ENCODE peak calls at places on chromosomes 12 and 14, in seven cellular contexts. P is heart left ventricle, Y is spleen, X is transverse colon, I is thyroid gland, H is Peyer's patch, M is gastrocnemius medialis. A is an unnamed sample. For H3K27me3, the result is how much of the 10 kb centered on the place peaks cover.

GRCh38 chr14:69699743-69700309 is 67.1 kb upstream of the SRSF5 start:
- DNase-seq in P (no peak), Y (no peak), X (no peak), I (peak), H (no peak), M (no peak), A (no peak)

GRCh38 chr12:55072093-55072492 is 52.3 kb downstream of the NEUROD4 start:
- DNase-seq in P (peak), Y (peak), X (peak), I (peak), H (peak), M (no peak), A (no peak)

GRCh38 chr12:19129486-19130223 is at the start of gene PLEKHA5:
- DNase-seq in P (peak), Y (peak), X (peak), I (peak), H (peak), M (peak), A (peak)

GRCh38 chr14:64536488-64537245 is 3.9 kb upstream of the HSPA2 start:
- DNase-seq in P (no peak), Y (no peak), X (no peak), I (no peak), H (no peak), M (no peak), A (no peak)

GRCh38 chr12:3473844-3474243 is 17.2 kb upstream of the PRMT8 start:
- DNase-seq in P (no peak), Y (no peak), X (no peak), I (no peak), H (no peak), M (no peak), A (no peak)

GRCh38 chr14:53596845-53597525 is 359.6 kb downstream of the BMP4 start:
- DNase-seq in P (no peak), Y (no peak), X (no peak), I (no peak), H (no peak), M (no peak), A (no peak)

GRCh38 chr14:76464856-76465255 is 88.9 kb downstream of the ESRRB start:
- DNase-seq in P (no peak), Y (no peak), X (no peak), I (peak), H (no peak), M (no peak), A (no peak)

GRCh38 chr12:112091563-112091962 is 17.0 kb downstream of the NAA25 start:
- DNase-seq in P (no peak), Y (no peak), X (no peak), I (no peak), H (no peak), M (no peak), A (no peak)

GRCh38 chr12:55720894-55721444 is 776 bp downstream of the RDH5 start:
- DNase-seq in P (peak), Y (peak), X (peak), I (peak), H (peak), M (peak), A (no peak)

GRCh38 chr14:102485693-102486512 is 23.7 kb downstream of the ANKRD9 start:
- DNase-seq in P (no peak), Y (peak), X (no peak), I (no peak), H (no peak), M (peak), A (no peak)

GRCh38 chr12:124518051-124518932 is 49.1 kb downstream of the NCOR2 start:
- DNase-seq in P (peak), Y (no peak), X (peak), I (peak), H (peak), M (peak), A (peak)

GRCh38 chr12:7581046-7581445 is 77.5 kb upstream of the CD163 start:
- DNase-seq in P (no peak), Y (no peak), X (no peak), I (no peak), H (no peak), M (no peak), A (no peak)

GRCh38 chr12:109493090-109493489 is 15.7 kb downstream of the UBE3B start:
- DNase-seq in P (no peak), Y (no peak), X (no peak), I (no peak), H (no peak), M (no peak), A (no peak)

GRCh38 chr12:50924439-50925341 is 27.7 kb upstream of the HIGD1C start:
- DNase-seq in P (peak), Y (peak), X (peak), I (peak), H (peak), M (peak), A (peak)

GRCh38 chr12:8054821-8055220 is 11.3 kb downstream of the C3AR1 start:
- DNase-seq in P (no peak), Y (no peak), X (no peak), I (no peak), H (no peak), M (no peak), A (no peak)

GRCh38 chr12:74665690-74666089 is 128.1 kb downstream of the ATXN7L3B start:
- DNase-seq in P (no peak), Y (no peak), X (no peak), I (no peak), H (no peak), M (no peak), A (no peak)

GRCh38 chr14:104116544-104117340 is 21.6 kb upstream of the KIF26A start:
- DNase-seq in P (peak), Y (peak), X (peak), I (peak), H (peak), M (no peak), A (peak)

GRCh38 chr14:101776315-101776714 is 14.8 kb downstream of the PPP2R5C start:
- DNase-seq in P (no peak), Y (no peak), X (no peak), I (no peak), H (no peak), M (no peak), A (no peak)

GRCh38 chr12:20455001-20455706 is 86.8 kb downstream of the PDE3A start:
- DNase-seq in P (no peak), Y (no peak), X (no peak), I (no peak), H (no peak), M (no peak), A (no peak)

GRCh38 chr12:116644806-116645205 is 85.6 kb downstream of the MAP1LC3B2 start:
- DNase-seq in P (no peak), Y (no peak), X (no peak), I (no peak), H (no peak), M (no peak), A (no peak)

GRCh38 chr12:11901687-11902524 is 168.8 kb upstream of the BCL2L14 start:
- DNase-seq in P (no peak), Y (no peak), X (no peak), I (no peak), H (no peak), M (no peak), A (no peak)

GRCh38 chr12:104955703-104956102 is 2.4 kb downstream of the SLC41A2 start:
- DNase-seq in P (no peak), Y (no peak), X (no peak), I (no peak), H (no peak), M (no peak), A (no peak)

GRCh38 chr12:104956870-104957301 is 1.2 kb downstream of the SLC41A2 start:
- DNase-seq in P (no peak), Y (no peak), X (no peak), I (no peak), H (no peak), M (no peak), A (no peak)

GRCh38 chr12:104953323-104953722 is 4.8 kb downstream of the SLC41A2 start:
- DNase-seq in P (no peak), Y (no peak), X (peak), I (no peak), H (peak), M (no peak), A (no peak)

GRCh38 chr12:104951759-104952509 is 6.2 kb downstream of the SLC41A2 start:
- DNase-seq in P (no peak), Y (no peak), X (no peak), I (no peak), H (no peak), M (no peak), A (no peak)

DNA sequence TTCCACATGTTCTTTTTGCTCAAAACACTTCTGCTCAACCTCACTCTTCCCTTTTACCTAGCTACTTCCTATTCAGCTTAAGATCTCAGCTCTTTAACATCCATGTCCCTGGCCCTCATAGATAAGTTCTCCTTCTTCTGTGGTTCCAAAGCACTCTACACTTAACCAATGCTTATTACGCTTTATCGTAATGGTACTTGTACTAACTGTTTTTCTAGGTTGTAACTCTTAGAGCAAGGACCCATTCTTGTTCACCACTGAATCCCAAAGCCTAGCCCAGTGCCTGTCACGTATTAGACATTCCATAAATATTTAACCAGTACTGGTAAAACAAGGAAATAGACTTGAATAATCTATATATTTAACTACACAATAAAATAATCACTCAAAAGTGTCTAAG is 5.3 kb downstream of the SLC41A2 start:
- DNase-seq in P (no peak), Y (no peak), X (no peak), I (no peak), H (no peak), M (no peak), A (no peak)
- TF ChIP-seq POLR2A in P (no peak), Y (no peak), X (no peak), I (no peak), H (no peak), M (no peak), A (no peak)

GRCh38 chr14:74238974-74239847 is at the start of gene VSX2:
- DNase-seq in P (no peak), Y (no peak), X (no peak), I (no peak), H (no peak), M (no peak), A (no peak)
- H3K27me3 ChIP-seq in P (half or more), Y (half or more), X (half or more), I (half or more), H (under half), M (half or more), A (under half)

DNA sequence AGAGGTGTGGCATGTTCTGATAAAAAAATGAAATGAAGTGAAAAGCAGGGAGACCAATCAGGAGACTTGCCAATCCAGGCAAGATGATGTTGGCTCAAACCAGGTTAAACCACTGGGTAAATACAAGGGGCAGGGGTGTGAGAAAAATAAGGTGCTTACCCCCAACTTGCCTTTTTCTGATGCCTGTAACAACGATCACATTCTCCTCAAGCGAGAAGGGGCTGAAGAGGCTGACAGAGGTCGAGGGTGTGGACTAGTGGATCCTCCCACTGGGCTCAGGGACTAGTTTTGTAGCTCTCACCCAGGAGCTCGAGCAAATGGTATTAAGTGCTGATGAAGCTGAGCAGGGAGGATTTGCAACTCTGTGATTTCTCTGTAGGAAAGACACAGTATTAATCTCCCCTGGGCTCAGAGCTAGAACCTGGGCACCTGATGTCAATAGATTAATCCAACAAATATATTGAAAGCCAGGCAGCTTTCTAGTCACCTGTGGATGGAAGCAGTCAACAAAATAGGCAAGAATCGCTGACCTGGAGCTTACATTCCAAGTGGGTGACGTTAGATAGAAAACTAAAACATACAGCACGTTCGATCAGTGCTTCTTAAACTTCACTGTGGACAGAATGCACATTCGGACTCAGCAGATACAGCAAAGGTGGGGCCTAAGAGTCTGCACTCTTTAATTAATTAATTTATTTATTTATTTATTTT is 15.2 kb upstream of the EAPP start:
- DNase-seq in P (no peak), Y (peak), X (no peak), I (peak), H (peak), M (no peak), A (peak)
- TF ChIP-seq POLR2A in P (no peak), Y (no peak), X (no peak), I (no peak), H (no peak), M (no peak), A (no peak)

GRCh38 chr14:50823051-50823762 is 7.8 kb downstream of the NIN start:
- DNase-seq in P (peak), Y (no peak), X (no peak), I (no peak), H (no peak), M (peak), A (no peak)
- H3K27me3 ChIP-seq in P (under half), Y (under half), X (under half), I (under half), H (under half), M (under half), A (under half)

DNA sequence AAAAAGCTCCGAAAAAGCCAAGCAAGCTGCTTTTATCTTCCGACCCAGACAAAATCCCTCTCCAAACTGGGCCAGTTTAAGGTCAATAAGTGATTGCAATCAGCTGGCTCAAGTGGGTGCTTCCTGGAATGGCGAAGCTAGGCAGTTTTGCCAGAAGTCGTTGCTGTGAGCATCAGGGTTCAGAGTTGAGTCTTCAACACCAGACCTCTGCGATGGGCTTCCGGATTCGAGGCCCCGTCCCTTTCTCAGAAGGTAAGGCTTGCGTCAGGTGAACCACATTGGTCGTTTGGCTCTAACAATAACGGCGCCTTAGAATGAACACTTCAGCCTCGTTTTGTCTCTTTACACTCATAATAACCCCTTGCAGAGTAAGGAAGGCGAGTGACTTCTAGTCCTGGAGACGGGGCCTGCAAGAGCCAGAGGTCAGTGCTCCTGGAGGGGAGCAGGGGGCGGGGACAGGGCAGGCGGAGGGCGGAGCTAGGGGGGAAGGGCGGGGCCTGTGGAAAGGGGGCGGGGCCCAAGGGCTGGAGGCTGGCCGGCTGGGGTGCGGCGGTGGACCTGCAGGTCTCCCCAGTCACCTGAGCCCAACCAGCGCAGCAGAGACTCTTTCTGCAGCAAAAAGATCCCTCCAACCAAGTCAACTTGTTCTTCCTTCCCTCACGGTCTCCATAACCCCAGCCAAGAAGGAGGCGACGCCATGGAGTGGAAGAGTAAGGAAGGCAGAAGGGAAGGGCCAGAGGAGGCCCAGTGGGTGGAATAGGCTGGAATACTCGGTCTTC is 34.0 kb upstream of the NFYB start:
- DNase-seq in P (no peak), Y (no peak), X (no peak), I (no peak), H (no peak), M (no peak), A (no peak)
- TF ChIP-seq POLR2A in P (no peak), Y (no peak), X (no peak), I (no peak), H (no peak), M (no peak), A (no peak)

DNA sequence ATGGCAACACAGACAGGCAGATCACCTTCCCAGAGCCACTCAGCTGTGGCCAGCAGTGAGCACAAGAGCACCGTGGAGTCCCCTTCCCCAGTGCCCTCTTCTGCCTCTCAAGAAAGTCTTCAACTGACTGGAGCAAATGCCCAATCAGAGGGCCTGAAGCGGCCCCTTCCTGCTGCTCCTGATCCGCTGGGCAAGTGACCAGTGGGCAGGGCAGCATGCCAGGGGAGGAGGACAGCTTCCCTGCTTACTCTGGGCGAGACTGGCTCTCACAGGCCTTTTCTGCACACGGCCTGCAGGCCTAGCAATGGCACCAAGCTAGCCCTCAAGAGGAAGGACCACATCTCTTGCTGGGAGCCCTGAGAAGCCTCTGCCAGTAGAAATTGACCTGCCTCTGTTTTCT is 890 bp downstream of the KRT71 start:
- DNase-seq in P (no peak), Y (no peak), X (no peak), I (peak), H (no peak), M (no peak), A (no peak)
- H3K27me3 ChIP-seq in P (under half), Y (under half), X (under half), I (under half), H (under half), M (under half), A (under half)

GRCh38 chr14:92797935-92798653 is 4.0 kb downstream of the GOLGA5 start:
- DNase-seq in P (no peak), Y (no peak), X (no peak), I (no peak), H (no peak), M (no peak), A (no peak)
- TF ChIP-seq POLR2A in P (no peak), Y (no peak), X (no peak), I (no peak), H (no peak), M (no peak), A (no peak)

DNA sequence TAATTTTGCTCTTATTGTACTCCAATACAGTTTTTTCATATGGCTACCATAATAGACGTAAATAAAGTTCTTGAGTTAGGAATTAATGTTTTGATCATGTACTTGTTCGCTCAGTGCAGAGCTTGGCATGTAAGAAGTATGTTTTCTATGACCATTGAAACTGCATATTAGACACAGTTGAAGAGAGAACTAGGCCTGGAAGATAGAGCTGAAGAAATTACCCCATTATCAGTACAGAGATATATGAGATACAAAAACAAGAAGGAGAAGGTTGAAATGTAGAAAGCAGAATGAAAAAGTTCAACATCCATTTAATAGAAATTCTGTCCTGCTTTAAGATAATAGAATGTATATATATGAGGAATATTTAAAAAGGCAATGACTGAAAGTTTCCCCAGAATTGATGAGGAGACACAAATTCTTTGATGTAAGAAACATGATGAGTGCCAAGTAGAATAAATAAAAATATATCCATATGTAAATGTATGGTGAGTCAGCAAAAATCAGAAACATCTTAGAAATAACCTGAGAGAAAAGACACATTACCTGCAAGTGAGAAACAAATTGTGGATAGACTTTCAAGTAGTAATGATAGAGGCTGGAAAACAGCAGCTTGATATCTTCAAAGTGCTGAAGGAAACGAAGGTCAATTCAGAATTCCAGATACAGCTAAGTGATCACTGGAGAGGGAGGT is 49.1 kb upstream of the ANO4 start:
- DNase-seq in P (no peak), Y (no peak), X (no peak), I (no peak), H (no peak), M (no peak), A (no peak)
- H3K27me3 ChIP-seq in P (under half), Y (under half), X (under half), I (under half), H (under half), M (under half), A (under half)

GRCh38 chr12:13210022-13210539 is 13.6 kb downstream of the EMP1 start:
- DNase-seq in P (no peak), Y (no peak), X (no peak), I (no peak), H (no peak), M (no peak), A (no peak)

GRCh38 chr12:13211191-13211858 is 14.8 kb downstream of the EMP1 start:
- DNase-seq in P (no peak), Y (no peak), X (no peak), I (no peak), H (no peak), M (no peak), A (no peak)

GRCh38 chr12:13210543-13211190 is 14.1 kb downstream of the EMP1 start:
- DNase-seq in P (no peak), Y (no peak), X (no peak), I (no peak), H (no peak), M (no peak), A (no peak)

GRCh38 chr12:13209279-13210021 is 12.9 kb downstream of the EMP1 start:
- DNase-seq in P (no peak), Y (no peak), X (no peak), I (no peak), H (no peak), M (no peak), A (no peak)

GRCh38 chr12:13211859-13212664 is 15.5 kb downstream of the EMP1 start:
- DNase-seq in P (no peak), Y (no peak), X (peak), I (peak), H (peak), M (no peak), A (peak)
- TF ChIP-seq POLR2A in P (no peak), Y (no peak), X (no peak), I (no peak), H (no peak), M (no peak), A (no peak)